ENCODE peak calls at places on chromosomes 3 and 15, in eight cellular contexts. E is CD8-positive, alpha-beta T cell; Q is naive thymus-derived CD8-positive, alpha-beta T cell; T is mesendoderm; S is GM23338; M is neuronal stem cell; L is A172; D is fibroblast of lung. C is an unnamed sample.
A peak's percentile ranks its signal among the peaks of the same experiment; 100 is the strongest.

GRCh38 chr15:95663156-95663831 is 667.2 kb upstream of the NR2F2 start:
- DNase-seq in T (no peak), S (no peak), L (no peak), M (no peak), D (peak; percentile 54), E (no peak), Q (no peak), C (no peak)

GRCh38 chr3:150408232-150409124 is at the start of gene TSC22D2:
- DNase-seq in S (peak; percentile 75), D (peak; percentile 94), L (peak; percentile 87), Q (peak; percentile 98), T (peak; percentile 90), M (peak; percentile 90), E (peak; percentile 94), C (peak; percentile 76)

GRCh38 chr15:42053010-42053409 is 32.2 kb upstream of the PLA2G4E start:
- DNase-seq in M (no peak), Q (no peak), E (peak; percentile 13), L (no peak), D (no peak), T (no peak), S (no peak), C (no peak)

GRCh38 chr3:71117572-71118247 is 465.8 kb downstream of the FOXP1 start:
- DNase-seq in E (no peak), Q (no peak), D (peak; percentile 40), T (no peak), S (no peak), L (no peak), M (no peak), C (peak; percentile 36)

GRCh38 chr3:161305095-161305991 is 66.0 kb downstream of the SPTSSB start:
- DNase-seq in M (no peak), Q (no peak), L (no peak), D (peak; percentile 40), E (no peak), T (no peak), S (peak; percentile 63), C (peak; percentile 42)

GRCh38 chr15:38991701-38992100 is 427.1 kb upstream of the RASGRP1 start:
- DNase-seq in Q (no peak), E (no peak), D (no peak), S (no peak), T (peak; percentile 13), L (no peak), M (no peak), C (no peak)

GRCh38 chr3:58434990-58435389 is 1.4 kb upstream of the PDHB start:
- DNase-seq in D (peak; percentile 57), L (peak; percentile 77), T (peak; percentile 99), M (peak; percentile 82), E (no peak), S (peak; percentile 94), Q (no peak), C (peak; percentile 51)

GRCh38 chr15:90646662-90647305 is 70.4 kb upstream of the BLM start:
- DNase-seq in L (no peak), S (no peak), D (no peak), E (no peak), T (peak; percentile 33), M (no peak), Q (no peak), C (no peak)

GRCh38 chr15:26883466-26883865 is 16.6 kb downstream of the GABRA5 start:
- DNase-seq in M (no peak), S (no peak), D (no peak), T (no peak), E (no peak), L (no peak), Q (no peak), C (no peak)

GRCh38 chr3:10285742-10286524 is 6.8 kb downstream of the GHRL start:
- DNase-seq in T (no peak), S (no peak), E (no peak), Q (no peak), M (no peak), D (no peak), L (no peak), C (no peak)

GRCh38 chr15:47870956-47871625 is 153.8 kb downstream of the SEMA6D start:
- DNase-seq in L (no peak), M (no peak), D (peak; percentile 83), Q (no peak), E (no peak), T (peak; percentile 65), S (no peak), C (peak; percentile 75)

GRCh38 chr3:187794731-187795130 is 49.5 kb upstream of the BCL6 start:
- DNase-seq in E (no peak), Q (no peak), S (no peak), T (no peak), L (no peak), D (no peak), M (no peak), C (no peak)

GRCh38 chr15:73564255-73564654 is 68.9 kb downstream of the NPTN start:
- DNase-seq in L (peak; percentile 77), S (no peak), E (no peak), D (peak; percentile 22), Q (no peak), T (no peak), M (no peak), C (peak; percentile 79)

GRCh38 chr3:183328164-183328563 is 75.1 kb downstream of the B3GNT5 start:
- DNase-seq in D (no peak), T (no peak), S (no peak), L (peak; percentile 17), E (no peak), M (no peak), Q (no peak), C (peak; percentile 16)

GRCh38 chr3:16222547-16222946 is 42.2 kb downstream of the DPH3 start:
- DNase-seq in D (no peak), S (no peak), E (no peak), Q (no peak), M (no peak), T (no peak), L (no peak), C (no peak)

GRCh38 chr15:64851503-64851840 is 9.8 kb downstream of the PLEKHO2 start:
- DNase-seq in Q (no peak), D (peak; percentile 96), S (peak; percentile 72), L (peak; percentile 67), T (peak; percentile 93), M (no peak), E (no peak), C (no peak)

GRCh38 chr15:60349589-60349988 is 48.2 kb downstream of the ANXA2 start:
- DNase-seq in Q (no peak), D (no peak), S (no peak), M (no peak), T (no peak), L (no peak), E (no peak), C (no peak)

GRCh38 chr15:41695750-41696436 is 35.7 kb downstream of the MGA start:
- DNase-seq in M (no peak), D (peak; percentile 71), L (peak; percentile 39), Q (peak; percentile 39), T (peak; percentile 37), S (peak; percentile 45), E (peak; percentile 56), C (peak; percentile 55)

GRCh38 chr15:51234181-51234927 is 104.0 kb downstream of the CYP19A1 start:
- DNase-seq in Q (no peak), L (no peak), E (no peak), M (no peak), T (no peak), S (peak; percentile 21), D (no peak), C (no peak)

GRCh38 chr3:124772081-124772831 is 42.0 kb downstream of the UMPS start:
- DNase-seq in S (no peak), D (peak; percentile 68), M (no peak), Q (no peak), T (no peak), E (no peak), L (peak; percentile 79), C (no peak)

GRCh38 chr3:3619815-3620214 is 179.4 kb upstream of the LRRN1 start:
- DNase-seq in M (no peak), S (no peak), D (no peak), T (no peak), Q (no peak), E (no peak), L (no peak), C (no peak)

GRCh38 chr15:65383991-65384390 is 6.2 kb upstream of the IGDCC3 start:
- DNase-seq in E (no peak), S (no peak), L (no peak), T (no peak), Q (no peak), D (no peak), M (no peak), C (no peak)

GRCh38 chr15:63172376-63173115 is 15.3 kb upstream of the RPS27L start:
- DNase-seq in Q (no peak), T (peak; percentile 60), L (no peak), E (no peak), D (no peak), S (no peak), M (no peak), C (no peak)

GRCh38 chr3:161293381-161293780 is 72.3 kb downstream of the NMD3 start:
- DNase-seq in D (no peak), Q (no peak), T (no peak), M (no peak), L (no peak), E (no peak), S (no peak), C (no peak)

GRCh38 chr15:81315452-81316203 is 8.3 kb downstream of the STARD5 start:
- DNase-seq in E (no peak), D (no peak), M (no peak), T (no peak), L (no peak), S (no peak), Q (peak; percentile 33), C (no peak)

GRCh38 chr3:111667621-111668239 is 72.6 kb upstream of the ZBED2 start:
- DNase-seq in T (no peak), D (peak; percentile 43), S (no peak), L (peak; percentile 45), E (peak; percentile 73), Q (peak; percentile 65), M (no peak), C (no peak)

GRCh38 chr3:24953060-24953771 is 458.6 kb upstream of the THRB start:
- DNase-seq in Q (no peak), E (no peak), T (peak; percentile 22), L (no peak), D (no peak), S (no peak), M (no peak), C (no peak)

GRCh38 chr3:33218072-33218445 is 551 bp downstream of the SUSD5 start:
- DNase-seq in M (peak; percentile 14), S (peak; percentile 25), T (peak; percentile 21), L (peak; percentile 11), E (no peak), Q (no peak), D (peak; percentile 24), C (peak; percentile 16)

GRCh38 chr3:160577551-160578195 is 12.3 kb upstream of the KPNA4 start:
- DNase-seq in S (peak; percentile 37), Q (no peak), E (no peak), M (no peak), T (peak; percentile 61), D (peak; percentile 36), L (no peak), C (peak; percentile 63)

GRCh38 chr3:183213415-183213814 is 39.6 kb upstream of the B3GNT5 start:
- DNase-seq in M (no peak), S (no peak), L (no peak), T (peak; percentile 9), E (no peak), Q (no peak), D (no peak), C (no peak)

GRCh38 chr3:119809249-119810017 is 27.5 kb downstream of the NR1I2 start:
- DNase-seq in M (no peak), D (no peak), S (peak; percentile 73), T (no peak), L (no peak), E (no peak), Q (no peak), C (no peak)

GRCh38 chr3:69442771-69443197 is 56.9 kb upstream of the FRMD4B start:
- DNase-seq in L (no peak), S (no peak), M (no peak), E (no peak), T (no peak), Q (no peak), D (no peak), C (no peak)

GRCh38 chr3:101849714-101850326 is 506 bp downstream of the NFKBIZ start:
- DNase-seq in S (peak; percentile 49), Q (peak; percentile 63), M (peak; percentile 40), E (peak; percentile 83), L (no peak), D (no peak), T (peak; percentile 68), C (peak; percentile 40)

GRCh38 chr3:171835613-171836012 is 7.5 kb upstream of the TMEM212 start:
- DNase-seq in Q (no peak), T (no peak), L (no peak), M (no peak), E (no peak), D (no peak), S (no peak), C (no peak)